ENCODE peak calls at places on chromosomes 7 and 10, in ten cellular contexts. D is BJ, B is thoracic aorta, I is gastrocnemius medialis, F is neural progenitor cell, W is tibial artery, Q is HCT116, E is ovary, G is endothelial cell of umbilical vein, Z is heart left ventricle. H is an unnamed sample. For H3K36me3 and H3K27me3, the result is how much of the 10 kb centered on the place peaks cover.

GRCh38 chr10:122646511-122647382 is 52.9 kb downstream of the C10orf120 start:
- DNase-seq in Z (no peak), F (no peak), B (no peak), D (no peak), G (no peak), E (no peak), W (no peak), I (no peak), Q (no peak), H (peak)

GRCh38 chr7:87336136-87336535 is 9.3 kb upstream of the CROT start:
- DNase-seq in Z (no peak), D (no peak), B (no peak), I (no peak), W (no peak), E (no peak), Q (no peak), F (no peak), G (no peak), H (no peak)

GRCh38 chr10:77909755-77910375 is 16.7 kb downstream of the DLG5 start:
- DNase-seq in D (no peak), B (no peak), I (peak), F (peak), E (peak), W (peak), Q (no peak), G (peak), Z (no peak), H (peak)

GRCh38 chr10:6416892-6417512 is 163.1 kb downstream of the PRKCQ start:
- DNase-seq in I (no peak), D (no peak), W (no peak), Z (no peak), E (no peak), B (no peak), Q (peak), F (peak), G (peak), H (no peak)

GRCh38 chr7:120825576-120825975 is 32.4 kb downstream of the TSPAN12 start:
- DNase-seq in Q (no peak), W (no peak), F (no peak), B (no peak), Z (no peak), G (no peak), D (no peak), I (no peak), E (no peak), H (no peak)

GRCh38 chr7:115477193-115477651 is 553.3 kb downstream of the TFEC start:
- DNase-seq in W (no peak), Z (no peak), Q (no peak), D (no peak), G (no peak), E (peak), F (peak), B (no peak), I (no peak), H (peak)

GRCh38 chr10:71124921-71125748 is 87.2 kb upstream of the UNC5B start:
- DNase-seq in W (no peak), I (peak), E (no peak), Z (no peak), G (no peak), F (no peak), Q (no peak), B (no peak), D (no peak), H (no peak)

GRCh38 chr7:99375070-99375807 is 709 bp downstream of the ARPC1B start:
- DNase-seq in D (no peak), G (peak), Q (no peak), W (peak), E (peak), I (peak), F (peak), Z (peak), B (peak), H (peak)

GRCh38 chr10:76091821-76092394 is 660.5 kb downstream of the LRMDA start:
- DNase-seq in E (no peak), I (no peak), B (no peak), W (no peak), Q (no peak), G (no peak), Z (no peak), F (no peak), D (no peak), H (no peak)

GRCh38 chr10:117541405-117541908 is 1.1 kb upstream of the EMX2 start:
- DNase-seq in I (peak), G (no peak), D (no peak), E (peak), Q (no peak), W (peak), Z (no peak), F (peak), B (no peak), H (peak)
- H3K4me3 ChIP-seq in I (peak), G (no peak), D (peak), E (peak), Q (no peak), W (peak), Z (peak), F (peak), B (no peak), H (peak)

DNA sequence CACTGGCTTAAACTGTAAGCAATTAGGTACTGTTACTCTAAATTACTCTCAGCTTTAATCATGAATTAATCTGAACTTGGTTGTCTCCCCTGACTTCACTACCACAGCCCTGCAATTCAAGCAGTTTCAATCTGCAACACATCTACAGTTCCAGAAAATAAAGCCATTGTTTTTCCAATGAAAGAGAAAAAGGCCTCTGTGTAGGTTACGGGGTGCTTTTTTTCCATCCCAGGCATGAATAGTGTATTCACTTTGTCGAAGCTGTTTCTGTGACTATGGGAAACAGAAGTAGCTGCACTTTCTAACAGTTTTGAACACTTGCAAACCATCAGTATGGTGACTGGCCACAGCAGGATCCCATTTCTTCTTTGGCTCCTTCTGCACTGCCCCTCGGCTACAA is 460.2 kb downstream of the GRM8 start:
- DNase-seq in B (no peak), Z (no peak), E (no peak), I (no peak), G (no peak), W (no peak), Q (no peak), D (no peak), F (no peak), H (no peak)
- H3K36me3 ChIP-seq in B (under half), Z (under half), E (under half), I (under half), G (under half), W (under half), Q (under half), D (under half), F (under half), H (under half)

GRCh38 chr7:1189986-1190772 is 30.2 kb upstream of the ZFAND2A start:
- DNase-seq in I (no peak), D (no peak), Z (no peak), E (no peak), B (no peak), F (no peak), G (no peak), Q (no peak), W (no peak), H (no peak)
- H3K27me3 ChIP-seq in I (half or more), D (under half), Z (under half), E (under half), B (under half), F (half or more), G (under half), Q (under half), W (under half), H (under half)

DNA sequence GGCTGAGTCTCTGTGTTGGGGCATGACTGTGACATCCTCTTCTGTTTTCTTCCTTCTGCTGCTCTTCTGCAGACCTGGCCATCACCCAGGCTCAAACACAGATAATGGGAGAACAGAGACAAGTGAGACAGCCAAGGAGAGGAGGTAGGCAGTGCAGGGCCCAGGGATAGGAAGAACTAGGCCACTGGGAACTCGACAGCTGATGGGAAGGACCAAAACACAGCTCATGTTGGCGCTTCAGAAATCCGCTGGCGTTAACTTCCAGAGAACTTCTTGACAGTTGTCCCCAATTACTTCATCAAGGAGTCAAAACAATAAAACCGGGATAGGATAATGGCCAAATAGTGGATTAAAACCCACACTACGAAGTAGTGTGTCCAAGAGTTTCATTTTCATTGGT is 97.0 kb upstream of the PALS2 start:
- DNase-seq in E (no peak), B (no peak), I (peak), Q (no peak), D (no peak), W (peak), G (no peak), Z (no peak), F (no peak), H (no peak)
- H3K4me3 ChIP-seq in E (no peak), B (peak), I (no peak), Q (no peak), D (no peak), W (peak), G (no peak), Z (no peak), F (no peak), H (no peak)

DNA sequence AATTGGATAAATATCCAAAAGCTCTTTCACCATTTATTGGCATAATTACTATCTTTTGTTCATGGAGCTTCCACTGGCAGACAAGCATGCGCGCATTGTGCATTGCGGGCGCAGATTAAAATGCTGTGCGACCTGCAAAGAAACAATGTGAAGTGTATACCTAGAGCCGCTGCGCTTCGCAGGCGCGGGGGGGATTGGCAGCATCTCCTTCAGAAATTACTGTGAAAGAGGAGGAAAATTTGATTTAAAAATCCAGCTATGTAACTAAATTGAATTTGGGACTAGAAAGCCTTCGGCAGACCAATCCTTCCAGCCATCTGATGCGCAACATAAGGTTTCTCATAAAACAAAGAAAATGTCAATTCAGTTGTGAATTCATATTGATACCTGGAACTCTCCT is 10.3 kb upstream of the NPM3 start:
- DNase-seq in E (no peak), G (no peak), B (no peak), D (no peak), Q (no peak), W (no peak), Z (no peak), I (no peak), F (no peak), H (no peak)
- H3K36me3 ChIP-seq in E (under half), G (under half), B (half or more), D (under half), Q (half or more), W (half or more), Z (under half), I (half or more), F (half or more), H (half or more)

GRCh38 chr10:44392420-44392819 is 7.5 kb upstream of the CXCL12 start:
- DNase-seq in D (no peak), G (no peak), B (no peak), I (no peak), F (no peak), Q (no peak), W (no peak), Z (no peak), E (no peak), H (no peak)
- H3K27me3 ChIP-seq in D (under half), G (under half), B (under half), I (under half), F (under half), Q (under half), W (under half), Z (under half), E (under half), H (under half)

H was measured in MG63.